ENCODE peak calls at places on chromosomes 6 and 20, in five cellular contexts. Q is cardiac muscle cell, Y is AG09319, P is AG09309, K is colonic mucosa. N is an unnamed sample.

GRCh38 chr6:107713214-107713962 is 110.7 kb downstream of the SCML4 start:
- DNase-seq in Q (no peak), Y (no peak), K (no peak), P (no peak), N (no peak)

GRCh38 chr6:18265787-18266523 is 1.6 kb upstream of the DEK start:
- DNase-seq in K (no peak), Q (no peak), Y (no peak), P (no peak), N (no peak)

GRCh38 chr6:81766482-81767069 is 14.1 kb upstream of the TENT5A start:
- DNase-seq in Q (peak), P (peak), Y (peak), K (peak), N (peak)

GRCh38 chr6:24949020-24949569 is 13.3 kb upstream of the RIPOR2 start:
- DNase-seq in P (no peak), Y (no peak), K (no peak), Q (no peak), N (no peak)

GRCh38 chr6:39865011-39865888 is 69.0 kb downstream of the MOCS1 start:
- DNase-seq in P (peak), Q (peak), K (peak), Y (no peak), N (peak)

GRCh38 chr6:118980063-118980462 is 45.1 kb upstream of the MCM9 start:
- DNase-seq in Y (no peak), P (no peak), Q (peak), K (no peak), N (peak)

GRCh38 chr6:98384766-98385165 is 449.6 kb upstream of the POU3F2 start:
- DNase-seq in P (no peak), Q (no peak), K (no peak), Y (no peak), N (no peak)

GRCh38 chr6:18491303-18492090 is 104.3 kb downstream of the RNF144B start:
- DNase-seq in K (no peak), P (no peak), Q (no peak), Y (no peak), N (peak)

GRCh38 chr20:36219671-36220220 is 16.5 kb upstream of the AAR2 start:
- DNase-seq in K (no peak), Q (no peak), P (no peak), Y (no peak), N (no peak)

GRCh38 chr20:7879883-7880282 is 60.4 kb downstream of the HAO1 start:
- DNase-seq in Q (peak), Y (peak), K (no peak), P (peak), N (no peak)

GRCh38 chr6:30646450-30647038 is 389 bp upstream of the C6orf136 start:
- DNase-seq in Y (no peak), P (peak), K (peak), Q (no peak), N (no peak)

GRCh38 chr20:32358883-32359632 is 927 bp downstream of the ASXL1 start:
- DNase-seq in K (peak), Y (no peak), Q (peak), P (no peak), N (peak)

GRCh38 chr6:142945071-142945445 is at the start of gene HIVEP2:
- DNase-seq in Y (no peak), K (peak), P (no peak), Q (peak), N (peak)

GRCh38 chr6:27593200-27593818 is 120.4 kb upstream of the ZNF184 start:
- DNase-seq in K (no peak), P (no peak), Q (no peak), Y (no peak), N (no peak)

GRCh38 chr20:40497781-40498691 is 191.0 kb downstream of the MAFB start:
- DNase-seq in K (no peak), Y (no peak), Q (peak), P (no peak), N (no peak)

GRCh38 chr20:62707981-62708521 is 585 bp upstream of the NTSR1 start:
- DNase-seq in P (no peak), Y (no peak), K (no peak), Q (no peak), N (peak)
- TF ChIP-seq CTCF in P (peak), Y (peak), K (no peak), Q (peak), N (peak)

DNA sequence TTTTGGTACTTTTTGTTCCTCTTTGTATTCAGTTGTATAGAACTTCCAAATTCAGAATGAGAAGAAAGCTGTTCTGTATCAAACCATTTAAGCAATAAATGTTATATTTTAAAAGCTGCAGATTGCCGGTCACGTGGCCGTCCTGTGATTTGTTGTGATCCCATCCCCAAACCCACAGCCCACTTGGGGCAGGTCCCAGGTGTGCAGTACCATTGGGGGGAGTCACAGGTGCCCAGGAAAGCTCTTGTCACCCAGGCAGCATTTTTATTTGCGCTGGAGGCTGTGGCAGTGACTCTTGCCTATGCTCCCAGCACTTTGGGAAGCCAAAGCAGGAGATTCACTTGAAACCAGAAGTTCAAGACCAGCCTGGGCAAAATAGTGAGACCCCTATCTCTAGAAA is 61.1 kb downstream of the SSR1 start:
- DNase-seq in Y (no peak), K (no peak), Q (no peak), P (no peak), N (no peak)
- TF ChIP-seq CTCF in Y (no peak), K (no peak), Q (no peak), P (no peak), N (no peak)

DNA sequence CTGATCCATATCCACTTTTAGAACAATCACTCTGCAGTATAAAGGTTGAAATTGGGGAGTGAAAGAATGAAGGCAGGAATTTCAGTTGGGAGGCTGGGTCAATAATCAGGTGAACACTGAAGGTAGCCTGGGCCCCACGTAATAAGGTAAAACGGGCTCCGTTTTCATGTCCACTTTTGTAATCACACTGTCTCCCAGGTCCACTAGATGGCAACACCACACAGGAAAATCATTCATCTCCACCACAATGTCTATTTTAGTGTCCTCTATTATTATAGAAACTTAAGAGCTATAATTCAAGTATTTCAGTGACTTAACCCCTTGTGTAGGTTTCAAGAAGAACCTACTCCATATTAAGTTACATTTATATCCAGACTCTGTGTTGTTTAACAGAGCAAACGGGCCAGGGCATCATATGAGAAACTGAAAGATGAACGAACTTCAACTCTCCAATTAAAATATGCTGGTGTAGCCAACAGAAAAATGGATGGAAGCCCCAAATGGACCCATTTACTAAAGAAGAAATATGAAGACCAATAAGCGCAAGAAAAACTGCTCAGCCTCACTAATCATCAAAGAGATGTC is 45.9 kb upstream of the MC3R start:
- DNase-seq in Q (peak), P (no peak), Y (no peak), K (no peak), N (peak)
- TF ChIP-seq CTCF in Q (peak), P (peak), Y (no peak), K (no peak), N (no peak)

GRCh38 chr6:42462474-42462972 is 10.8 kb upstream of the TRERF1 start:
- DNase-seq in P (no peak), Y (no peak), K (no peak), Q (no peak), N (no peak)
- TF ChIP-seq CTCF in P (no peak), Y (no peak), K (no peak), Q (no peak), N (no peak)

GRCh38 chr6:158507174-158507573 is 52.7 kb upstream of the TMEM181 start:
- DNase-seq in P (no peak), Y (no peak), K (no peak), Q (no peak), N (no peak)

GRCh38 chr6:158505194-158505593 is 54.7 kb upstream of the TMEM181 start:
- DNase-seq in Q (no peak), Y (no peak), P (no peak), K (no peak), N (no peak)

GRCh38 chr6:158503846-158504245 is 56.0 kb upstream of the TMEM181 start:
- DNase-seq in Q (no peak), P (no peak), K (no peak), Y (no peak), N (no peak)

GRCh38 chr6:158508450-158508849 is 51.4 kb upstream of the TMEM181 start:
- DNase-seq in K (no peak), Q (no peak), Y (no peak), P (no peak), N (no peak)

GRCh38 chr6:158506577-158506976 is 53.3 kb upstream of the TMEM181 start:
- DNase-seq in Q (no peak), Y (no peak), P (no peak), K (no peak), N (no peak)
- TF ChIP-seq CTCF in Q (peak), Y (no peak), P (no peak), K (no peak), N (no peak)

GRCh38 chr6:74347161-74347560 is 651.2 kb downstream of the CD109 start:
- DNase-seq in P (no peak), Q (no peak), K (no peak), Y (no peak), N (no peak)

DNA sequence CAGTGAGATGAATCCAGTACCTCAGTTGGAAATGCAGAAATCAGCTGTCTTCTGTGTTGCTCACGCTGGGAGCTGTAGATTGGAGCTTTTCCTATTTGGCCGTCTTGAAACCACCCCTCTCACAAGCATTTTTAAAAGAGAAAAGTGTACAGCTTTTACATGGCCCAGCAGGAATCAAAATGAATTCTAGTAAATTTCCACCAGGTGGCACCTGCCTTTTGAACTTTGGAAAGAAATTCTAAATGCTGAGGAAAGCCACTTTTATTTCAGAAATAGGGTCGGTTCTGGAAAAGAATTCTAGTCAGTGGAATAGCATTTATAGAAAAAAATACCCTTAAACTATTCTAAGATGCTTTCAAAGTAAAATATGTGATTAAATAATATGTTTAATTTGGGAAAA is 647.8 kb downstream of the CD109 start:
- DNase-seq in Q (peak), K (no peak), P (no peak), Y (no peak), N (no peak)
- TF ChIP-seq CTCF in Q (peak), K (no peak), P (peak), Y (peak), N (peak)

DNA sequence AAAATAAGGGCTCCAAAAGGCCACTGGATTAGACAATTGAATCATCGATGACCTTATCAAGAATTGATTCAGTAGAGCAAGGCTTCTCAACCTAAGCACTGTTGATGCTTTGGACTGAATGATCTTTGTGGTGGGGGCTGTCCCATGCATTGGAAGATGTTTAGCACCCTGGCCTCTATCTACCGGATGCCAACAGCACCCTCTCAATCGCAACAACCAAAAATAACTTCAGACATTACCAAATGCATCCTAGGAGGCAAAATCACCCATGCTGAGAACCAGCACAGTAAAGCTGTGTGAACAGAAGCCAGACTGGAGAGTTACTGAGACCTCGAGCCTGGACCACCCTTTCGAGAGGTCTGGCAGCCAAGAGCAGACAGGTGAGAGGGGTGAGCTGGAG is 67.5 kb downstream of the TBC1D7 start:
- DNase-seq in K (no peak), Q (no peak), P (no peak), Y (no peak), N (no peak)
- TF ChIP-seq CTCF in K (no peak), Q (no peak), P (no peak), Y (no peak), N (no peak)

GRCh38 chr6:136822379-136823127 is at the start of gene PEX7:
- DNase-seq in Q (peak), K (peak), Y (peak), P (peak), N (peak)

GRCh38 chr6:136823128-136823660 is 802 bp downstream of the PEX7 start:
- DNase-seq in P (no peak), K (no peak), Q (no peak), Y (no peak), N (no peak)

GRCh38 chr6:136816716-136817115 is 5.7 kb upstream of the PEX7 start:
- DNase-seq in Q (no peak), K (no peak), P (no peak), Y (no peak), N (no peak)

GRCh38 chr6:136822051-136822378 is 377 bp upstream of the PEX7 start:
- DNase-seq in K (no peak), P (no peak), Y (no peak), Q (peak), N (no peak)

GRCh38 chr6:136820541-136820940 is 1.9 kb upstream of the PEX7 start:
- DNase-seq in Y (no peak), P (no peak), K (no peak), Q (no peak), N (no peak)
- TF ChIP-seq CTCF in Y (no peak), P (no peak), K (no peak), Q (no peak), N (no peak)

GRCh38 chr6:33295621-33296369 is 2.9 kb downstream of the RGL2 start:
- DNase-seq in K (no peak), Y (no peak), Q (no peak), P (no peak), N (no peak)
- TF ChIP-seq CTCF in K (no peak), Y (no peak), Q (no peak), P (no peak), N (no peak)